ENCODE peak calls at places on chromosomes 5 and 9, in eight cellular contexts. One of them, this sample, is unnamed.

GRCh38 chr9:137303031-137303892 is 1.2 kb upstream of the NRARP start:
- DNase-seq in CD8-positive, alpha-beta memory T cell: no peak
- DNase-seq in hepatocyte: peak
- DNase-seq in HCT116: no peak
- DNase-seq in foreskin fibroblast: peak
- DNase-seq in coronary artery: no peak
- DNase-seq in Caco-2: peak
- DNase-seq in A549: no peak
- DNase-seq in this sample: no peak

GRCh38 chr5:64594601-64595518 is 89.0 kb downstream of the RGS7BP start:
- DNase-seq in hepatocyte: peak
- DNase-seq in CD8-positive, alpha-beta memory T cell: no peak
- DNase-seq in A549: peak
- DNase-seq in HCT116: no peak
- DNase-seq in coronary artery: no peak
- DNase-seq in foreskin fibroblast: no peak
- DNase-seq in Caco-2: peak
- DNase-seq in this sample: no peak

GRCh38 chr9:70427161-70427945 is 12.9 kb upstream of the KLF9 start:
- DNase-seq in A549: no peak
- DNase-seq in hepatocyte: peak
- DNase-seq in HCT116: no peak
- DNase-seq in CD8-positive, alpha-beta memory T cell: no peak
- DNase-seq in Caco-2: no peak
- DNase-seq in foreskin fibroblast: peak
- DNase-seq in coronary artery: no peak
- DNase-seq in this sample: no peak

GRCh38 chr9:31355965-31356364 is 1028.5 kb upstream of the ACO1 start:
- DNase-seq in coronary artery: no peak
- DNase-seq in HCT116: no peak
- DNase-seq in foreskin fibroblast: no peak
- DNase-seq in Caco-2: no peak
- DNase-seq in A549: no peak
- DNase-seq in CD8-positive, alpha-beta memory T cell: no peak
- DNase-seq in hepatocyte: no peak
- DNase-seq in this sample: no peak

GRCh38 chr9:8679405-8679951 is 879.9 kb upstream of the DMAC1 start:
- DNase-seq in hepatocyte: no peak
- DNase-seq in Caco-2: no peak
- DNase-seq in foreskin fibroblast: peak
- DNase-seq in A549: no peak
- DNase-seq in HCT116: no peak
- DNase-seq in CD8-positive, alpha-beta memory T cell: no peak
- DNase-seq in coronary artery: no peak
- DNase-seq in this sample: no peak

GRCh38 chr5:149667084-149667826 is 62.9 kb upstream of the PPARGC1B start:
- DNase-seq in hepatocyte: peak
- DNase-seq in Caco-2: no peak
- DNase-seq in foreskin fibroblast: peak
- DNase-seq in CD8-positive, alpha-beta memory T cell: no peak
- DNase-seq in A549: peak
- DNase-seq in coronary artery: no peak
- DNase-seq in HCT116: peak
- DNase-seq in this sample: no peak

GRCh38 chr9:131262327-131263032 is 13.8 kb downstream of the FAM78A start:
- DNase-seq in foreskin fibroblast: no peak
- DNase-seq in hepatocyte: no peak
- DNase-seq in Caco-2: no peak
- DNase-seq in A549: no peak
- DNase-seq in coronary artery: no peak
- DNase-seq in HCT116: no peak
- DNase-seq in CD8-positive, alpha-beta memory T cell: no peak
- DNase-seq in this sample: no peak

GRCh38 chr9:94656190-94656589 is 16.9 kb upstream of the FBP1 start:
- DNase-seq in Caco-2: no peak
- DNase-seq in foreskin fibroblast: no peak
- DNase-seq in A549: no peak
- DNase-seq in CD8-positive, alpha-beta memory T cell: peak
- DNase-seq in coronary artery: no peak
- DNase-seq in HCT116: no peak
- DNase-seq in hepatocyte: no peak
- DNase-seq in this sample: no peak

GRCh38 chr9:132609829-132610228 is 27.4 kb downstream of the BARHL1 start:
- DNase-seq in CD8-positive, alpha-beta memory T cell: no peak
- DNase-seq in hepatocyte: no peak
- DNase-seq in foreskin fibroblast: peak
- DNase-seq in HCT116: no peak
- DNase-seq in coronary artery: no peak
- DNase-seq in A549: no peak
- DNase-seq in Caco-2: no peak
- DNase-seq in this sample: peak

GRCh38 chr5:11385251-11385900 is 518.9 kb downstream of the CTNND2 start:
- DNase-seq in coronary artery: no peak
- DNase-seq in HCT116: no peak
- DNase-seq in Caco-2: no peak
- DNase-seq in A549: no peak
- DNase-seq in foreskin fibroblast: no peak
- DNase-seq in hepatocyte: peak
- DNase-seq in CD8-positive, alpha-beta memory T cell: no peak
- DNase-seq in this sample: no peak

GRCh38 chr5:109874108-109874507 is 184.4 kb downstream of the MAN2A1 start:
- DNase-seq in CD8-positive, alpha-beta memory T cell: no peak
- DNase-seq in foreskin fibroblast: no peak
- DNase-seq in Caco-2: no peak
- DNase-seq in A549: no peak
- DNase-seq in HCT116: no peak
- DNase-seq in coronary artery: no peak
- DNase-seq in hepatocyte: no peak
- DNase-seq in this sample: no peak

DNA sequence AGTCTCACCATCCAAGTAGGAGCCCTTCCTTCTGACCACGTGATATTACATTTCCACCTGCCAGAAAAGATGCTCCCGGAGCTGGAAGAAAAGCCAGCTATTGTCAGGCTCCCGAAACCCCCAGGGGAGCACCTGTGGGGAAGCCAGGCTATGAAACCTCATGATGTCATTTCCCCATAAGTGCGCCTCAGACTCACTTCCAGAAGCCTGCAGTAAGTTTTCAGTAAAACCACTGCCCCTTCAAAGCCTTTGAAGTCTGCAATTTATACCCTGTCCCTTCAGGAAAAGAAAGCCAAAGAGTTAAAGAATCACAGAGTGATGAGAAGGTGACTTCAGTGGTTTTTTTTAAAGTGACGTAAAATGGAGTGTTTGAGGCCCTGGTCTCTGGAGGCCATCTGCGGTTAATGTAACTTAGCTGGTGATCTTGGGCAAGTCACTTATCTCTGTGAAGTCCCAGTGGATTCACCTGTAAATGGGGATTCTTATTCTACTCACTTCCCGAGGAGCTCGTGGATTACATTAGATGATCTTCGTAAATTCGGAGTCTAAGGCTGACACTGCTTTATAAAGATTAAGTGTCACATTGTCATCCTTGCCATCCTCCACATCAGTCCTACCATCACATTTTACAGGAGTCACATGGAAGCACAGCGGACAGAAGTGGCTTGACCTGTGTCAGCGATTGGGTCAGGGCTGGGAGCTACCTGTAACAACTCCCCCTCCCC is 2.6 kb upstream of the SEMA6A start:
- DNase-seq in CD8-positive, alpha-beta memory T cell: no peak
- DNase-seq in A549: no peak
- DNase-seq in coronary artery: no peak
- DNase-seq in hepatocyte: no peak
- DNase-seq in HCT116: no peak
- DNase-seq in foreskin fibroblast: no peak
- DNase-seq in Caco-2: no peak
- DNase-seq in this sample: no peak
- H3K4me3 ChIP-seq in CD8-positive, alpha-beta memory T cell: no peak
- H3K4me3 ChIP-seq in A549: no peak
- H3K4me3 ChIP-seq in coronary artery: no peak
- H3K4me3 ChIP-seq in hepatocyte: no peak
- H3K4me3 ChIP-seq in HCT116: no peak
- H3K4me3 ChIP-seq in foreskin fibroblast: no peak
- H3K4me3 ChIP-seq in Caco-2: no peak
- H3K4me3 ChIP-seq in this sample: no peak

GRCh38 chr5:59169768-59170150 is 586.9 kb downstream of the RAB3C start:
- DNase-seq in foreskin fibroblast: no peak
- DNase-seq in coronary artery: no peak
- DNase-seq in Caco-2: no peak
- DNase-seq in A549: no peak
- DNase-seq in CD8-positive, alpha-beta memory T cell: no peak
- DNase-seq in hepatocyte: no peak
- DNase-seq in HCT116: no peak
- DNase-seq in this sample: no peak
- H3K4me3 ChIP-seq in foreskin fibroblast: no peak
- H3K4me3 ChIP-seq in coronary artery: no peak
- H3K4me3 ChIP-seq in Caco-2: no peak
- H3K4me3 ChIP-seq in A549: no peak
- H3K4me3 ChIP-seq in CD8-positive, alpha-beta memory T cell: no peak
- H3K4me3 ChIP-seq in hepatocyte: no peak
- H3K4me3 ChIP-seq in HCT116: no peak
- H3K4me3 ChIP-seq in this sample: no peak

DNA sequence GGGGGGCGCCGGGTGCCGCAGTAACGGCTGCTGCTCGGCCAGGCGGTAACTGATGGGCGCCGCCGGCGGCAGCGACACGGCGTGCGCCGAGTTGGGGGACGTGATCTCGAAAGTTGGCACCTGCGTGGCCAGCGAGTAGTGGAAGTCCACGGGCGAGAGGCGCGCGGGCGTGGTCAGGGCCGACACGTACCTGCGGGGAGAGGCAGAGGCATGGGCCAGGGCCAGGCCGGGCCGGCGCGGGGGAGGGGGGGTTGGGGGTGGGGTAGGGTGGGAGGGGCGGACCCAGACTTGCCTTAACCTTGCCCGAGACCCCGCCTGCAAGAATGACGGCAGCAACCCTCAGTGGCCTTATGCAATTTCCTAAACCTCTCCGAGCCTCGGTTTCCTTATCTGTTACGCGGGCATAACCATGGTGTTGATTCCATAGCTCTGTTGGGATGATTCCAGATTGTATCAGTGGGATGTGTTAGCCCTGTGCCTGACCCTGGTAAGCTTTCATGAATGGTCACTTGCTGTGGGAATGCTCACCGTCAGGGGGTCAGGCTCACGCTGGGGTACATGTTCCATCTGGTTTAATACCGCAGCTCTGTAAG is 53.0 kb downstream of the PSD2 start:
- DNase-seq in CD8-positive, alpha-beta memory T cell: no peak
- DNase-seq in HCT116: no peak
- DNase-seq in hepatocyte: peak
- DNase-seq in coronary artery: no peak
- DNase-seq in Caco-2: no peak
- DNase-seq in foreskin fibroblast: no peak
- DNase-seq in A549: no peak
- DNase-seq in this sample: no peak
- H3K4me3 ChIP-seq in CD8-positive, alpha-beta memory T cell: peak
- H3K4me3 ChIP-seq in HCT116: no peak
- H3K4me3 ChIP-seq in hepatocyte: no peak
- H3K4me3 ChIP-seq in coronary artery: peak
- H3K4me3 ChIP-seq in Caco-2: peak
- H3K4me3 ChIP-seq in foreskin fibroblast: no peak
- H3K4me3 ChIP-seq in A549: peak
- H3K4me3 ChIP-seq in this sample: peak

DNA sequence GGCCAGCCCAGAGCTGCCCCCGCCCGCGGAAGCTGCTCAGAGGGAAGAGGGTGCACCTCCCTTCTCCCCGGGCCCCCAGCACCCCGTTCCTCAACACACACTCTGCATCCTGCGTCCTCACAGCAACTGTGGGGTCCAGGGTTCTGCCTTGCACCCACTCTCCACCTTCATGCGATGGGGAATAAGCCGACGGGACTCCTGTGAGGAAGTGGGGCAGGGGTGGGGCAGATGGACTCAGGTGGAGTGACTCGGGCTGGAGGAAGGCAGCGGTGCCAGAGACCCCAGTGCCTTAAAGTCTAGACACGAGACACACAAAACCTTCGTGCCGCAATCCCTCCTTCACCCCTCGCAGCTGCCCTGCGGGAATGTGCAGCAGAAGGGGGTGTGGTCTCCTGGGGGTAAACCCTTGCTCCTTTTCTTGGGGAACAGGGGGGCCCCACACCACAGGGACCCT is 8.6 kb downstream of the BRD3 start:
- DNase-seq in Caco-2: peak
- DNase-seq in HCT116: no peak
- DNase-seq in coronary artery: no peak
- DNase-seq in CD8-positive, alpha-beta memory T cell: no peak
- DNase-seq in hepatocyte: no peak
- DNase-seq in A549: no peak
- DNase-seq in foreskin fibroblast: no peak
- DNase-seq in this sample: no peak
- H3K4me3 ChIP-seq in Caco-2: no peak
- H3K4me3 ChIP-seq in HCT116: no peak
- H3K4me3 ChIP-seq in coronary artery: no peak
- H3K4me3 ChIP-seq in CD8-positive, alpha-beta memory T cell: no peak
- H3K4me3 ChIP-seq in hepatocyte: no peak
- H3K4me3 ChIP-seq in A549: no peak
- H3K4me3 ChIP-seq in foreskin fibroblast: no peak
- H3K4me3 ChIP-seq in this sample: no peak

DNA sequence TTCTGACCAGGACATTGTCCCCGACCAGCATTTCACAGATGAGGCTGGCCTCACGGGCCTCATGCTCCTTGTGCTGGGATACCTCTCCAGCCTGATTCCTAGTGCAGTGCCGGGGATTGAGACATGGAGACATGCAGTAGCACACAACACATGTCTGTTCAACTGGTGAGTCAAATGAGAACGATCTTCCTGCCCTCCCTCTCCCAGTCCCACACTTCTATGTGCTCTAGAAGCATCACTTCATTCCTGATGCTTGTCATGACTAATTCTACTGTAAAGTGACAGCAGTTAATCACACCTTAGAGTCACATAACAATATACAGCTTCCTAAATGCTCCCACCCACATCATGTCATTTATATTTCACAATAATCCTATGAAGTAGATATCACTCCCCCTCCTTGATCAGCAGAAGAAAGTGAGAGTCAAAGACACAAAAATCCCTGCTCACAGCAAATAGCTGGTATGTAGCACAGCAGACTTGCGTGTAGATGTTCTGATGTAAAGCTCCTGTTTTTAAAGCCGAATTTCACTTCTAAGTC is 101.8 kb downstream of the CCDC192 start:
- DNase-seq in coronary artery: no peak
- DNase-seq in CD8-positive, alpha-beta memory T cell: no peak
- DNase-seq in HCT116: no peak
- DNase-seq in foreskin fibroblast: peak
- DNase-seq in hepatocyte: no peak
- DNase-seq in A549: no peak
- DNase-seq in Caco-2: no peak
- DNase-seq in this sample: no peak
- H3K4me3 ChIP-seq in coronary artery: no peak
- H3K4me3 ChIP-seq in CD8-positive, alpha-beta memory T cell: no peak
- H3K4me3 ChIP-seq in HCT116: no peak
- H3K4me3 ChIP-seq in foreskin fibroblast: no peak
- H3K4me3 ChIP-seq in hepatocyte: no peak
- H3K4me3 ChIP-seq in A549: no peak
- H3K4me3 ChIP-seq in Caco-2: no peak
- H3K4me3 ChIP-seq in this sample: no peak

GRCh38 chr5:181281077-181281983 is 20.4 kb upstream of the TRIM52 start:
- DNase-seq in coronary artery: no peak
- DNase-seq in CD8-positive, alpha-beta memory T cell: no peak
- DNase-seq in A549: no peak
- DNase-seq in Caco-2: no peak
- DNase-seq in foreskin fibroblast: no peak
- DNase-seq in hepatocyte: peak
- DNase-seq in HCT116: no peak
- DNase-seq in this sample: no peak
- H3K4me3 ChIP-seq in coronary artery: no peak
- H3K4me3 ChIP-seq in CD8-positive, alpha-beta memory T cell: no peak
- H3K4me3 ChIP-seq in A549: no peak
- H3K4me3 ChIP-seq in Caco-2: no peak
- H3K4me3 ChIP-seq in foreskin fibroblast: no peak
- H3K4me3 ChIP-seq in hepatocyte: peak
- H3K4me3 ChIP-seq in HCT116: no peak
- H3K4me3 ChIP-seq in this sample: no peak